ENCODE peak calls at places on chromosomes 4 and X, in nine cellular contexts. Y is psoas muscle, E is bronchial epithelial cell, S is endothelial cell, M is mucosa of descending colon, T is RWPE1, Q is Panc1, L is glutamatergic neuron, G is B cell. Z is an unnamed sample.

GRCh38 chr4:176002007-176002623 is 63.5 kb upstream of the WDR17 start:
- DNase-seq in G (peak), L (peak), Q (no peak), Y (peak), T (peak), S (peak), M (no peak), E (no peak), Z (no peak)

GRCh38 chr4:77336411-77337142 is 179.6 kb downstream of the CCNG2 start:
- DNase-seq in M (no peak), G (no peak), S (no peak), T (peak), Y (no peak), E (peak), L (no peak), Q (no peak), Z (no peak)

GRCh38 chr4:27861381-27861787 is 1000.7 kb downstream of the STIM2 start:
- DNase-seq in S (peak), Q (no peak), L (no peak), Y (no peak), T (peak), M (no peak), E (peak), G (no peak), Z (no peak)

GRCh38 chr4:150994721-150995120 is 20.4 kb downstream of the LRBA start:
- DNase-seq in M (no peak), E (no peak), G (no peak), Y (no peak), Q (no peak), T (no peak), S (no peak), L (no peak), Z (no peak)

GRCh38 chr4:155950461-155950860 is 3.2 kb downstream of the CTSO start:
- DNase-seq in S (no peak), T (no peak), Y (no peak), Q (no peak), G (no peak), M (no peak), E (no peak), L (peak), Z (no peak)

GRCh38 chrX:123357941-123358340 is 173.9 kb downstream of the GRIA3 start:
- DNase-seq in Q (no peak), M (no peak), L (no peak), S (no peak), Y (no peak), E (no peak), T (no peak), G (no peak), Z (no peak)

GRCh38 chr4:16226816-16227461 is 668 bp upstream of the TAPT1 start:
- DNase-seq in M (peak), S (peak), Y (peak), E (no peak), Q (no peak), G (peak), T (peak), L (peak), Z (peak)

GRCh38 chr4:27148211-27148895 is 287.7 kb downstream of the STIM2 start:
- DNase-seq in M (no peak), S (no peak), G (no peak), T (no peak), Q (no peak), L (no peak), Y (no peak), E (no peak), Z (no peak)

GRCh38 chr4:10028910-10029309 is 7.6 kb upstream of the SLC2A9 start:
- DNase-seq in G (no peak), M (no peak), S (no peak), E (no peak), T (no peak), Q (no peak), L (no peak), Y (no peak), Z (no peak)

GRCh38 chr4:108415389-108415788 is 205.0 kb upstream of the RPL34 start:
- DNase-seq in Y (no peak), E (no peak), G (no peak), T (no peak), S (no peak), L (no peak), M (no peak), Q (no peak), Z (no peak)

GRCh38 chrX:69262036-69262905 is 97.0 kb upstream of the PJA1 start:
- DNase-seq in Y (no peak), G (no peak), T (no peak), M (no peak), L (no peak), E (no peak), S (no peak), Q (no peak), Z (no peak)

GRCh38 chrX:18360867-18361266 is 6.4 kb upstream of the SCML2 start:
- DNase-seq in T (no peak), L (no peak), E (no peak), Y (no peak), G (no peak), Q (no peak), M (no peak), S (no peak), Z (no peak)

GRCh38 chr4:114727426-114727825 is 128.8 kb downstream of the UGT8 start:
- DNase-seq in T (no peak), G (no peak), S (no peak), Q (no peak), E (no peak), M (no peak), L (no peak), Y (no peak), Z (no peak)

GRCh38 chrX:63128509-63128908 is 222.6 kb downstream of the SPIN4 start:
- DNase-seq in Y (no peak), L (peak), M (no peak), E (peak), G (no peak), S (no peak), Q (peak), T (no peak), Z (no peak)

GRCh38 chr4:76984127-76984526 is 34.6 kb downstream of the SEPTIN11 start:
- DNase-seq in L (no peak), S (no peak), Y (no peak), T (no peak), G (no peak), M (no peak), E (peak), Q (no peak), Z (no peak)

GRCh38 chr4:118752551-118752950 is 67.4 kb downstream of the METTL14 start:
- DNase-seq in S (no peak), Y (no peak), E (no peak), M (no peak), L (no peak), Q (no peak), T (no peak), G (no peak), Z (no peak)

GRCh38 chrX:131675596-131676194 is 131.8 kb downstream of the OR13H1 start:
- DNase-seq in T (peak), Q (peak), M (no peak), E (peak), L (no peak), Y (no peak), G (no peak), S (no peak), Z (no peak)

GRCh38 chr4:19944251-19944650 is 307.5 kb upstream of the SLIT2 start:
- DNase-seq in L (no peak), M (no peak), E (peak), T (no peak), Q (no peak), G (no peak), Y (no peak), S (no peak), Z (no peak)

GRCh38 chr4:53748328-53748772 is 157.1 kb upstream of the LNX1 start:
- DNase-seq in Y (no peak), E (no peak), S (no peak), M (peak), G (peak), L (no peak), T (no peak), Q (no peak), Z (no peak)

GRCh38 chr4:76894537-76894936 is 3.4 kb downstream of the SOWAHB start:
- DNase-seq in Q (no peak), M (no peak), L (no peak), G (no peak), Y (no peak), T (no peak), E (no peak), S (no peak), Z (no peak)

GRCh38 chrX:139931646-139932076 is 1.2 kb downstream of the ATP11C start:
- DNase-seq in G (peak), E (no peak), M (no peak), L (no peak), S (no peak), T (no peak), Y (no peak), Q (no peak), Z (no peak)

GRCh38 chr4:64465263-64465662 is 56.0 kb upstream of the TECRL start:
- DNase-seq in Y (no peak), L (no peak), G (no peak), Q (no peak), T (no peak), M (no peak), E (no peak), S (no peak), Z (no peak)

GRCh38 chr4:142156246-142156645 is 519.9 kb downstream of the IL15 start:
- DNase-seq in S (no peak), E (no peak), M (no peak), Q (no peak), Y (no peak), T (no peak), G (no peak), L (no peak), Z (no peak)

GRCh38 chr4:24840362-24840761 is 45.0 kb downstream of the SOD3 start:
- DNase-seq in E (no peak), L (no peak), T (no peak), Q (no peak), G (no peak), Y (no peak), S (no peak), M (no peak), Z (no peak)

GRCh38 chr4:187060551-187060950 is 336.9 kb upstream of the FAT1 start:
- DNase-seq in Q (no peak), M (no peak), Y (no peak), S (no peak), G (no peak), E (no peak), T (no peak), L (no peak), Z (no peak)

GRCh38 chr4:97987019-97987648 is 156.1 kb downstream of the STPG2 start:
- DNase-seq in T (peak), Y (no peak), M (no peak), L (no peak), Q (no peak), S (no peak), G (no peak), E (peak), Z (no peak)
- TF ChIP-seq CTCF in T (peak), Y (no peak), M (no peak), L (peak), Q (peak), S (no peak), G (no peak), E (peak), Z (peak)

DNA sequence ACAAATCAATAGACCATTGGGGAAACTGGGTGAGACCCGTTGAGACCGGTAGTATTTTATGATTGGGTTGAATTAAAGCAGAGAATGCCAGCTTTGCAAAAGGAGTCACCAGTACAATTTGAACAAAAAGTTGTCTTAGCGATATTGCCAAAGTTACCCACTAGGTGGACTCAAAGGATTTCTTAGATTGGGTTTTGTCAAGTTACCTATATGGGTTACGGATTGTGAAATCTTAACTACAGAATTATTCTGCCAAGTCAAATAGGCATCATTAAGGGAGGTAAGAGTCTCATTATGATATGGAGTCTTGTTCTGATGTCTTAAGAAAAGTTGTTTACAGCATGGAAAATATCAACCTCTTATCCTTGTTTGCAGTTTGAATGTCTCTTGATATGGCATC is 15.0 kb upstream of the CT47A1 start:
- DNase-seq in T (peak), Q (no peak), L (no peak), G (no peak), M (no peak), E (peak), S (no peak), Y (no peak), Z (no peak)
- TF ChIP-seq CTCF in T (no peak), Q (peak), L (peak), G (no peak), M (no peak), E (peak), S (no peak), Y (no peak), Z (peak)

GRCh38 chr4:146040623-146041022 is 102.0 kb upstream of the ZNF827 start:
- DNase-seq in G (no peak), Q (no peak), S (no peak), L (no peak), E (no peak), M (no peak), Y (no peak), T (no peak), Z (no peak)
- TF ChIP-seq CTCF in G (no peak), Q (no peak), S (no peak), L (no peak), E (no peak), M (no peak), Y (no peak), T (no peak), Z (no peak)

GRCh38 chr4:5865896-5866599 is 26.8 kb downstream of the CRMP1 start:
- DNase-seq in L (no peak), S (no peak), E (no peak), T (no peak), M (no peak), Q (no peak), Y (no peak), G (no peak), Z (no peak)
- TF ChIP-seq CTCF in L (no peak), S (no peak), E (no peak), T (no peak), M (no peak), Q (no peak), Y (no peak), G (no peak), Z (no peak)

DNA sequence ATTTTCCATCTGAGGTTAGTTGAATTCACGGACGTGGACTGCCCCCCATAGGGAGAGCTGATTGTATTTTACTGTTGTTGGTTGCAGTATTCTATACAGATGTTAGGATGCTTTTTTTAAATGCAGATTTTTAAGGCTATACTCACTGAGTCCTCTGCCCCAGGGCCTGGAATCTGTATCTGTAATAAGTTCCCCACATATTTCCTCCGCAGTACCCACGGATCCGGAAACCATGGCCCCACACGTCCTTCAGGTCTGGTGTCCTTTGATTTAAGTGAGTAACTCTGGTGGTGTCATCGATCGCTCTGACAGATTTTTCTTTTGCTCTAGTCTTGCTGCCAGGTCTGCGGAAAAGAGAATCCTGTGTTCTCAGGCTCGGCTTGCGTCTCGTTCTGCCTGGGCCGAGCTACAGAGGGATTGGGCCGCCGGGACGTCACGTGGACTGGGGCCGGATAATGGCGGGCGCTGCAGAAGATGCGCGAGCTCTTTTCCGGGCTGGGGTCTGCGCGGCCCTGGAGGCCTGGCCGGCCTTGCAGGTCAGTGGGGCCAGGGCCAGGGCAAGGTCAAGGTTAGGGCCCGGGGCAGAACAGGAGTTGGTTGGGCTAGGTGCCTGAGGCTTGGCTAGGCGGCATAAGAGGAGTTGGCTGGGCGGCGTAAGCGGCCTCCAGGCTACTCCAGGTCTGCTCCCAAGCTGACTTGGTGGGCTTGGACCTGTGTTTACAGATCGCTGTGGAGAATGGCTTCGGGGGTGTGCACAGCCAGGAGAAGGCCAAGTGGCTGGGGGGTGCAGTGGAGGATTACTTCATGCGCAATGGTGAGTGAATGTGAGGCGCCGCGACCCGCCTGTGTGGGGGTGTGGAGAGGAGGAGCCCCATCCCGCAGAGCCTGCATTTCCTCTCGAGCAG is at the start of gene TSR2:
- DNase-seq in Y (peak), L (peak), M (peak), T (peak), S (peak), G (peak), Q (peak), E (peak), Z (peak)
- TF ChIP-seq CTCF in Y (no peak), L (no peak), M (no peak), T (no peak), S (no peak), G (no peak), Q (no peak), E (no peak), Z (peak)

GRCh38 chrX:48997865-48998264 is 4.2 kb downstream of the GRIPAP1 start:
- DNase-seq in Y (no peak), M (no peak), E (no peak), G (no peak), Q (no peak), T (no peak), S (no peak), L (no peak), Z (no peak)

GRCh38 chrX:48996969-48997368 is 5.1 kb downstream of the GRIPAP1 start:
- DNase-seq in E (no peak), S (peak), L (no peak), Y (no peak), M (peak), T (no peak), Q (no peak), G (no peak), Z (no peak)

GRCh38 chrX:48989483-48989882 is 12.6 kb downstream of the GRIPAP1 start:
- DNase-seq in M (peak), G (no peak), Q (no peak), T (no peak), S (no peak), E (no peak), Y (no peak), L (no peak), Z (no peak)

GRCh38 chrX:48997455-48997854 is 4.6 kb downstream of the GRIPAP1 start:
- DNase-seq in M (no peak), E (no peak), S (no peak), G (no peak), L (no peak), Q (no peak), T (no peak), Y (no peak), Z (no peak)

GRCh38 chrX:48992341-48992740 is 9.7 kb downstream of the GRIPAP1 start:
- DNase-seq in Y (no peak), L (no peak), S (no peak), E (no peak), M (no peak), T (no peak), Q (no peak), G (no peak), Z (no peak)
- TF ChIP-seq CTCF in Y (no peak), L (no peak), S (no peak), E (no peak), M (no peak), T (no peak), Q (no peak), G (no peak), Z (no peak)

Z was measured in type B pancreatic cell.